ENCODE peak calls at places on chromosomes 6 and 20, in five cellular contexts. O is foreskin fibroblast, G is ascending aorta, J is IMR-90, L is dorsolateral prefrontal cortex. S is an unnamed sample.

GRCh38 chr20:4509825-4510522 is 211.7 kb upstream of the PRND start:
- DNase-seq in L (no peak), J (peak), O (peak), G (no peak), S (peak)

GRCh38 chr6:47258724-47259347 is 50.9 kb downstream of the TNFRSF21 start:
- DNase-seq in L (no peak), O (no peak), J (no peak), G (no peak), S (no peak)

GRCh38 chr6:89239338-89239737 is 22.2 kb upstream of the GABRR1 start:
- DNase-seq in O (no peak), J (no peak), G (no peak), L (no peak), S (no peak)

GRCh38 chr6:144753023-144753705 is 468.0 kb downstream of the UTRN start:
- DNase-seq in L (no peak), J (no peak), G (no peak), O (no peak), S (no peak)

GRCh38 chr6:2718334-2719052 is 32.2 kb downstream of the MYLK4 start:
- DNase-seq in G (no peak), J (peak), O (no peak), L (no peak), S (no peak)

GRCh38 chr6:33438978-33439594 is 15.3 kb upstream of the ZBTB9 start:
- DNase-seq in G (no peak), O (no peak), J (no peak), L (no peak), S (no peak)

GRCh38 chr6:106046116-106046853 is 39.9 kb upstream of the PRDM1 start:
- DNase-seq in O (no peak), G (no peak), L (no peak), J (no peak), S (no peak)

GRCh38 chr6:3616565-3617176 is 134.8 kb downstream of the PXDC1 start:
- DNase-seq in J (no peak), G (peak), L (no peak), O (no peak), S (no peak)

GRCh38 chr6:121305957-121306607 is 28.2 kb downstream of the TBC1D32 start:
- DNase-seq in O (peak), L (no peak), G (no peak), J (peak), S (peak)

GRCh38 chr6:2209226-2209809 is 36.1 kb downstream of the GMDS start:
- DNase-seq in L (no peak), O (no peak), J (peak), G (no peak), S (no peak)

GRCh38 chr20:35279533-35280174 is 1.7 kb upstream of the MMP24OS start:
- DNase-seq in G (no peak), J (no peak), L (no peak), O (no peak), S (no peak)

GRCh38 chr6:97427648-97428047 is 144.6 kb upstream of the MMS22L start:
- DNase-seq in L (no peak), O (no peak), G (no peak), J (no peak), S (no peak)

GRCh38 chr20:23049201-23049932 is at the start of gene THBD:
- DNase-seq in O (peak), J (peak), G (peak), L (no peak), S (no peak)

GRCh38 chr6:111477481-111477938 is 5.5 kb downstream of the REV3L start:
- DNase-seq in J (no peak), L (no peak), G (no peak), O (no peak), S (no peak)

GRCh38 chr6:169949501-169950097 is 198.2 kb downstream of the ERMARD start:
- DNase-seq in L (no peak), G (no peak), J (no peak), O (no peak), S (no peak)

GRCh38 chr20:51372176-51372803 is 170.2 kb downstream of the NFATC2 start:
- DNase-seq in O (peak), L (peak), J (peak), G (peak), S (peak)

GRCh38 chr6:111987295-111987694 is 66.6 kb upstream of the CCN6 start:
- DNase-seq in G (no peak), O (no peak), J (peak), L (no peak), S (no peak)

GRCh38 chr20:24491043-24491756 is 21.8 kb downstream of the SYNDIG1 start:
- DNase-seq in O (no peak), J (no peak), L (no peak), G (no peak), S (no peak)

GRCh38 chr20:47204746-47205122 is 151.8 kb downstream of the ZMYND8 start:
- DNase-seq in L (no peak), O (no peak), J (no peak), G (no peak), S (no peak)

GRCh38 chr6:53065266-53066058 is at the start of gene FBXO9:
- DNase-seq in O (peak), L (peak), G (peak), J (no peak), S (no peak)

GRCh38 chr20:40010483-40010882 is 678.6 kb downstream of the MAFB start:
- DNase-seq in J (no peak), O (peak), G (no peak), L (no peak), S (no peak)

GRCh38 chr6:15509335-15509933 is 153.4 kb downstream of the DTNBP1 start:
- DNase-seq in G (no peak), J (peak), O (no peak), L (no peak), S (no peak)

GRCh38 chr20:14580426-14581074 is 243.1 kb upstream of the FLRT3 start:
- DNase-seq in L (no peak), G (no peak), J (no peak), O (no peak), S (no peak)

GRCh38 chr6:63236398-63236817 is 25.1 kb downstream of the FKBP1C start:
- DNase-seq in G (no peak), O (no peak), J (no peak), L (no peak), S (no peak)

GRCh38 chr6:154197176-154197850 is 158.3 kb downstream of the OPRM1 start:
- DNase-seq in G (no peak), L (no peak), O (peak), J (peak), S (no peak)

GRCh38 chr20:47334022-47334551 is 22.4 kb downstream of the ZMYND8 start:
- DNase-seq in L (no peak), G (peak), O (peak), J (peak), S (peak)

GRCh38 chr20:38894091-38894847 is 31.9 kb upstream of the FAM83D start:
- DNase-seq in G (no peak), O (peak), J (no peak), L (peak), S (no peak)
- TF ChIP-seq CTCF in G (no peak), O (no peak), J (no peak), L (no peak), S (peak)

GRCh38 chr6:4905858-4906257 is 98.0 kb downstream of the RPP40 start:
- DNase-seq in O (no peak), G (no peak), J (no peak), L (no peak), S (no peak)

GRCh38 chr6:4906942-4907300 is 96.9 kb downstream of the RPP40 start:
- DNase-seq in L (no peak), G (no peak), O (no peak), J (peak), S (no peak)

GRCh38 chr6:4908062-4908461 is 95.8 kb downstream of the RPP40 start:
- DNase-seq in J (no peak), L (no peak), O (no peak), G (no peak), S (no peak)

GRCh38 chr6:4907602-4908001 is 96.2 kb downstream of the RPP40 start:
- DNase-seq in G (no peak), O (no peak), L (no peak), J (peak), S (no peak)

DNA sequence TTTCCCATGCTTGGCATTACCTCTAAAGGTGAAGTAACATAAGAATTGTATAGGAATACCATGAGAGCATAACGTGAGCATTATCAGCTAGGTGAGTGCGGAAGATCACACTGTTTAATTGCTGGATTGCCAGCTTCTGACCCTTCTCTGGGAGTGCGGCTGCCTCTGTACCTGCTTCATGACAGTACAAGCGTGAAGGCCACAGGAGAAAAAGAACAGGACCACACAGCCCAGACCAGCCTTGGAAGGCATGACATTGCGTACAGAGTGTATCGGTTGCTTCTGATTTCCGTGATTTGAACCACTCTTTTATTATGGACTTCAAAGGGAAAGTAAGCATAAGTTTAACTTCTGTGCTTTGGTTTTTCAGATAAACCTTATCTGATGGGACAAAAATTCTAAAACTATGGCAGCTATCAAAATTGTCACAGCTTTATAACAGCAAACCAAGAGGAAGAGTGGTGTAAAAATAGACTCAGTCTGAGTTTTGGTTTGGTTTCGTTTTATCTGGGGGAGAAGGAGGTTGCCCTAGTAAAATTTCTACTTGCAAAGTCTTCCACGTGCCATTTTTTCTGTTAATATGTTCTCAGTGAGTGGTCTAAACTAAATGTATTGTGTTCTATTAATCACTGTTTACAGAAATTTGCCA is 97.4 kb downstream of the RPP40 start:
- DNase-seq in J (no peak), G (no peak), L (no peak), O (no peak), S (no peak)
- TF ChIP-seq CTCF in J (no peak), G (no peak), L (no peak), O (no peak), S (no peak)

GRCh38 chr20:1374246-1374645 is 18.6 kb downstream of the FKBP1A start:
- DNase-seq in J (no peak), G (no peak), L (no peak), O (no peak), S (no peak)
- TF ChIP-seq CTCF in J (no peak), G (no peak), L (no peak), O (no peak), S (peak)

DNA sequence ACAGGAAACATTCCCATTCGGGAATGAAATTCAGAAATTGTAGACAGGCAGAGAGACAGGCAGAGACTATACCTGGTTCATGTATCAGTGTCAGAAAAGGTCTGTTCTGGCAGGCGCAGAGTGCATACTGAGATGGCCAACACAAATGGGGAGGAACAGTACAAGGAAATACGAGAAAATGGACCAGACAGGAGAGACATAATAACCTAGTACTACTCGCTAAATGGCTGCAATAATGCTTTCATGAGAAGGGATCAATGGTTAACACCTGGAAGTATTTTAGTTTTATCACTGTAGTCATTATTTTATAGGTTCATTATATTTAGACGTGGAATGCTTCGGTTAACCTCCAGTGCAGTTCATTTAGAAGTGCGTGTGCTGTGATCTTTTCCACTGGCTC is 58.9 kb downstream of the CD83 start:
- DNase-seq in L (no peak), O (no peak), J (no peak), G (no peak), S (no peak)
- TF ChIP-seq CTCF in L (no peak), O (no peak), J (no peak), G (no peak), S (no peak)

GRCh38 chr6:103800131-103800670 is 1059.5 kb downstream of the HACE1 start:
- DNase-seq in L (no peak), G (no peak), O (no peak), J (no peak), S (no peak)

GRCh38 chr6:103798166-103798565 is 1061.6 kb downstream of the HACE1 start:
- DNase-seq in L (no peak), G (no peak), J (no peak), O (no peak), S (no peak)

DNA sequence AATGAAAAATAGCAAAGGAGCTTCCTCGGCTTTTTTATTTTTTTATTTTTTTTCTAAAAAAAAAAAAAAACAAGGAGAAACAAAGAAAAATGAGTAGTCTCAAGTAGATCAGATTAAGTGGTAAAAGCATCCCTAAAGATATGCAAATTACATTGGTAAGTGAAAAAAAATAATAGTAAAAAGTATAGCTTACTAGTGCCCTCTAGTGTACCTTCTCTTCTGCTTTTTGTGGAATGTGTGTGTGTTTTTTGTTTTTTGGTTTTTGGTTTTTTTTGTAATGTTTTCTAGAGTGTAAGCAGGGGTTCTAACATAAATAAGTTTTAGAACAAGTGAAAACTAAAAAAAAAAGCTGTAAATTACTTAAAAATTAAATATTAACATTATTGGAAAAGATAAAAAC is 1062.0 kb downstream of the HACE1 start:
- DNase-seq in G (no peak), L (no peak), J (no peak), O (no peak), S (no peak)
- TF ChIP-seq CTCF in G (no peak), L (peak), J (peak), O (no peak), S (peak)

DNA sequence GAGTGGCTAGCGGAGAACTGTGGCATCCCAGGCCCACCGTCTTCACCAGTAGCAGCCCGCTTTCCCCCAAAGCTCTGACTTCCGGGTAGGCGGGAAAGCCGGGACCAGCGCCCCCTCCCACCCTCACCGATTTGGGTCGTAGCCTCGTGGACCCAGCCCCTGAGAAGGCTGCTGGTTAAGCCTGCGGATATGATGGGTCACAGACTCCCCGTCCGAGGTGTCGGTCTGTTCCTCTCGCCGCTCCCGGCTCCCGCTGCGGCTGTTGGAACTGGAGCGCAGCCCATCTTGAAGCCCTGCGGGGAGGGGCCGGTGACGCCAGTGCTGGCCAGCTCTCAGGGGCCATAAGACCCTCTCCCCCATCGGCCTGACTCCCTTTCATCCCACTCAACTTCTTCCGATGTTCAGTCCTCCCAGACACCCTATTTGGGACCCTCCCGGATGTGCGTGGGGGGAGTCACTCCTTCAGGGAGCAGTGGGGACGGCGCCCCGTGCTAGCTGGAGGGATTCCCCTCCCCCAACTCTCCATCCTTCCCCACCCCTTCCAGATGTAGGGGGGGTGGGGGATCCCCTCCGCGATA is 772 bp downstream of the GNL1 start:
- DNase-seq in G (peak), J (peak), L (peak), O (peak), S (peak)
- TF ChIP-seq CTCF in G (no peak), J (no peak), L (no peak), O (no peak), S (peak)

GRCh38 chr6:91428953-91429560 is 842.2 kb upstream of the MAP3K7 start:
- DNase-seq in G (no peak), J (no peak), L (no peak), O (no peak), S (no peak)
- TF ChIP-seq CTCF in G (no peak), J (no peak), L (no peak), O (no peak), S (peak)

DNA sequence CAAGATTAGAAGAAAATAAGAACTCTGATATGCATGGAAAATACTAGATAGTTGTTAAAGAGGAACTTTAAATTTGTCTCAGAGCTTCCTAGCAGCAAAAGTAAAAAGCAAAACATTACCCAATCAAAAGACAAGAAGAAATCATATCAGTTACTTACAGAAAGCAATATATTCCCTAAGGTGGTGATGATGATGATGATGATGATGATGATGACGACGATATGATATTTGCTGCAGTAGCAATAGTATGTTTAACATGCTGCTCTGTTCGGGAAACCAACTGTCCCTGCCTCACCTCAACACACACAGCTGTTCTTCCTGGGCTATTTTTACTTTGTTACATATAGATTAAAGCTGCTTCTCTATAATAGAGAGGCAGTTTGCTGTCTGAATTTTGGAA is 12.0 kb upstream of the TBX18 start:
- DNase-seq in G (no peak), J (no peak), L (no peak), O (no peak), S (no peak)
- TF ChIP-seq CTCF in G (no peak), J (no peak), L (no peak), O (no peak), S (no peak)

GRCh38 chr20:48933017-48933766 is 11.7 kb downstream of the ARFGEF2 start:
- DNase-seq in O (no peak), G (no peak), J (no peak), L (no peak), S (no peak)
- TF ChIP-seq CTCF in O (no peak), G (no peak), J (no peak), L (no peak), S (peak)